ENCODE peak calls at places on chromosomes 2 and 18, in nine cellular contexts. One of them, this sample, is unnamed.

GRCh38 chr2:85933753-85934594 is 45.2 kb upstream of the ST3GAL5 start:
- DNase-seq in IMR-90: peak
- DNase-seq in fibroblast of villous mesenchyme: peak
- DNase-seq in suprapubic skin: no peak
- DNase-seq in SJCRH30: no peak
- DNase-seq in uterus: no peak
- DNase-seq in lower lobe of right lung: no peak
- DNase-seq in choroid plexus epithelial cell: peak
- DNase-seq in right atrium auricular region: no peak
- DNase-seq in this sample: no peak

GRCh38 chr2:46268986-46269385 is 28.2 kb upstream of the EPAS1 start:
- DNase-seq in lower lobe of right lung: no peak
- DNase-seq in IMR-90: peak
- DNase-seq in fibroblast of villous mesenchyme: peak
- DNase-seq in suprapubic skin: no peak
- DNase-seq in right atrium auricular region: no peak
- DNase-seq in choroid plexus epithelial cell: peak
- DNase-seq in SJCRH30: no peak
- DNase-seq in uterus: no peak
- DNase-seq in this sample: no peak

GRCh38 chr2:217880891-217881290 is 121.9 kb downstream of the TNS1 start:
- DNase-seq in choroid plexus epithelial cell: peak
- DNase-seq in fibroblast of villous mesenchyme: no peak
- DNase-seq in uterus: no peak
- DNase-seq in IMR-90: no peak
- DNase-seq in lower lobe of right lung: no peak
- DNase-seq in right atrium auricular region: no peak
- DNase-seq in SJCRH30: peak
- DNase-seq in suprapubic skin: no peak
- DNase-seq in this sample: no peak

GRCh38 chr18:26617151-26617554 is 68.8 kb upstream of the KCTD1 start:
- DNase-seq in fibroblast of villous mesenchyme: peak
- DNase-seq in right atrium auricular region: no peak
- DNase-seq in SJCRH30: peak
- DNase-seq in IMR-90: peak
- DNase-seq in choroid plexus epithelial cell: peak
- DNase-seq in uterus: no peak
- DNase-seq in lower lobe of right lung: no peak
- DNase-seq in suprapubic skin: no peak
- DNase-seq in this sample: no peak

GRCh38 chr18:8786766-8787670 is 81.7 kb downstream of the MTCL1 start:
- DNase-seq in choroid plexus epithelial cell: no peak
- DNase-seq in fibroblast of villous mesenchyme: no peak
- DNase-seq in lower lobe of right lung: no peak
- DNase-seq in SJCRH30: no peak
- DNase-seq in suprapubic skin: no peak
- DNase-seq in IMR-90: no peak
- DNase-seq in uterus: no peak
- DNase-seq in right atrium auricular region: no peak
- DNase-seq in this sample: no peak

GRCh38 chr2:119255760-119256573 is 32.3 kb downstream of the STEAP3 start:
- DNase-seq in uterus: no peak
- DNase-seq in fibroblast of villous mesenchyme: peak
- DNase-seq in suprapubic skin: no peak
- DNase-seq in lower lobe of right lung: no peak
- DNase-seq in right atrium auricular region: no peak
- DNase-seq in IMR-90: peak
- DNase-seq in SJCRH30: peak
- DNase-seq in choroid plexus epithelial cell: peak
- DNase-seq in this sample: no peak

GRCh38 chr2:24613154-24613814 is 122.2 kb downstream of the NCOA1 start:
- DNase-seq in SJCRH30: peak
- DNase-seq in lower lobe of right lung: no peak
- DNase-seq in IMR-90: peak
- DNase-seq in choroid plexus epithelial cell: peak
- DNase-seq in fibroblast of villous mesenchyme: peak
- DNase-seq in uterus: no peak
- DNase-seq in suprapubic skin: no peak
- DNase-seq in right atrium auricular region: no peak
- DNase-seq in this sample: no peak

GRCh38 chr2:172456002-172456401 is 28.6 kb downstream of the ITGA6 start:
- DNase-seq in lower lobe of right lung: no peak
- DNase-seq in uterus: no peak
- DNase-seq in suprapubic skin: no peak
- DNase-seq in right atrium auricular region: no peak
- DNase-seq in choroid plexus epithelial cell: no peak
- DNase-seq in SJCRH30: no peak
- DNase-seq in fibroblast of villous mesenchyme: no peak
- DNase-seq in IMR-90: no peak
- DNase-seq in this sample: no peak

GRCh38 chr2:43751476-43751875 is 22.4 kb upstream of the DYNC2LI1 start:
- DNase-seq in uterus: no peak
- DNase-seq in right atrium auricular region: no peak
- DNase-seq in IMR-90: no peak
- DNase-seq in choroid plexus epithelial cell: no peak
- DNase-seq in SJCRH30: no peak
- DNase-seq in lower lobe of right lung: no peak
- DNase-seq in fibroblast of villous mesenchyme: no peak
- DNase-seq in suprapubic skin: no peak
- DNase-seq in this sample: no peak

GRCh38 chr18:31162419-31162793 is 250 bp downstream of the DSC1 start:
- DNase-seq in SJCRH30: no peak
- DNase-seq in fibroblast of villous mesenchyme: no peak
- DNase-seq in choroid plexus epithelial cell: no peak
- DNase-seq in right atrium auricular region: no peak
- DNase-seq in suprapubic skin: no peak
- DNase-seq in IMR-90: no peak
- DNase-seq in uterus: no peak
- DNase-seq in lower lobe of right lung: no peak
- DNase-seq in this sample: no peak

GRCh38 chr18:59455728-59456276 is 96.7 kb upstream of the LMAN1 start:
- DNase-seq in suprapubic skin: no peak
- DNase-seq in uterus: no peak
- DNase-seq in fibroblast of villous mesenchyme: no peak
- DNase-seq in lower lobe of right lung: no peak
- DNase-seq in right atrium auricular region: no peak
- DNase-seq in choroid plexus epithelial cell: peak
- DNase-seq in IMR-90: no peak
- DNase-seq in SJCRH30: peak
- DNase-seq in this sample: no peak

GRCh38 chr2:15937105-15937881 is 3.1 kb upstream of the MYCN start:
- DNase-seq in SJCRH30: no peak
- DNase-seq in suprapubic skin: no peak
- DNase-seq in right atrium auricular region: no peak
- DNase-seq in fibroblast of villous mesenchyme: no peak
- DNase-seq in choroid plexus epithelial cell: no peak
- DNase-seq in lower lobe of right lung: no peak
- DNase-seq in IMR-90: no peak
- DNase-seq in uterus: no peak
- DNase-seq in this sample: no peak

GRCh38 chr2:15939556-15939853 is 845 bp upstream of the MYCN start:
- DNase-seq in suprapubic skin: no peak
- DNase-seq in IMR-90: no peak
- DNase-seq in lower lobe of right lung: peak
- DNase-seq in choroid plexus epithelial cell: no peak
- DNase-seq in fibroblast of villous mesenchyme: no peak
- DNase-seq in SJCRH30: no peak
- DNase-seq in right atrium auricular region: no peak
- DNase-seq in uterus: no peak
- DNase-seq in this sample: no peak

GRCh38 chr2:15939854-15940660 is at the start of gene MYCN:
- DNase-seq in right atrium auricular region: peak
- DNase-seq in IMR-90: no peak
- DNase-seq in uterus: peak
- DNase-seq in lower lobe of right lung: no peak
- DNase-seq in suprapubic skin: peak
- DNase-seq in choroid plexus epithelial cell: peak
- DNase-seq in fibroblast of villous mesenchyme: peak
- DNase-seq in SJCRH30: peak
- DNase-seq in this sample: no peak

GRCh38 chr2:15937882-15938802 is 2.2 kb upstream of the MYCN start:
- DNase-seq in right atrium auricular region: no peak
- DNase-seq in uterus: no peak
- DNase-seq in lower lobe of right lung: no peak
- DNase-seq in IMR-90: no peak
- DNase-seq in choroid plexus epithelial cell: no peak
- DNase-seq in SJCRH30: no peak
- DNase-seq in fibroblast of villous mesenchyme: no peak
- DNase-seq in suprapubic skin: no peak
- DNase-seq in this sample: no peak

GRCh38 chr2:15938803-15939555 is 1.4 kb upstream of the MYCN start:
- DNase-seq in IMR-90: no peak
- DNase-seq in lower lobe of right lung: no peak
- DNase-seq in fibroblast of villous mesenchyme: no peak
- DNase-seq in right atrium auricular region: no peak
- DNase-seq in suprapubic skin: peak
- DNase-seq in SJCRH30: no peak
- DNase-seq in uterus: no peak
- DNase-seq in choroid plexus epithelial cell: no peak
- DNase-seq in this sample: no peak
- H3K4me3 ChIP-seq in IMR-90: no peak
- H3K4me3 ChIP-seq in lower lobe of right lung: peak
- H3K4me3 ChIP-seq in fibroblast of villous mesenchyme: no peak
- H3K4me3 ChIP-seq in right atrium auricular region: no peak
- H3K4me3 ChIP-seq in suprapubic skin: no peak
- H3K4me3 ChIP-seq in SJCRH30: peak
- H3K4me3 ChIP-seq in uterus: no peak
- H3K4me3 ChIP-seq in choroid plexus epithelial cell: no peak
- H3K4me3 ChIP-seq in this sample: no peak

GRCh38 chr2:20468549-20469500 is 22.0 kb downstream of the RHOB start:
- DNase-seq in uterus: peak
- DNase-seq in right atrium auricular region: peak
- DNase-seq in suprapubic skin: peak
- DNase-seq in choroid plexus epithelial cell: no peak
- DNase-seq in SJCRH30: no peak
- DNase-seq in fibroblast of villous mesenchyme: no peak
- DNase-seq in IMR-90: no peak
- DNase-seq in lower lobe of right lung: no peak
- DNase-seq in this sample: no peak

GRCh38 chr2:20469595-20469994 is 22.7 kb downstream of the RHOB start:
- DNase-seq in suprapubic skin: peak
- DNase-seq in uterus: peak
- DNase-seq in right atrium auricular region: no peak
- DNase-seq in SJCRH30: no peak
- DNase-seq in fibroblast of villous mesenchyme: no peak
- DNase-seq in lower lobe of right lung: no peak
- DNase-seq in choroid plexus epithelial cell: no peak
- DNase-seq in IMR-90: no peak
- DNase-seq in this sample: no peak

GRCh38 chr2:20470211-20470610 is 23.3 kb downstream of the RHOB start:
- DNase-seq in fibroblast of villous mesenchyme: no peak
- DNase-seq in right atrium auricular region: peak
- DNase-seq in lower lobe of right lung: no peak
- DNase-seq in suprapubic skin: no peak
- DNase-seq in uterus: no peak
- DNase-seq in IMR-90: no peak
- DNase-seq in SJCRH30: peak
- DNase-seq in choroid plexus epithelial cell: no peak
- DNase-seq in this sample: no peak

GRCh38 chr2:20467789-20468548 is 21.1 kb downstream of the RHOB start:
- DNase-seq in suprapubic skin: peak
- DNase-seq in uterus: peak
- DNase-seq in choroid plexus epithelial cell: no peak
- DNase-seq in IMR-90: no peak
- DNase-seq in lower lobe of right lung: no peak
- DNase-seq in fibroblast of villous mesenchyme: no peak
- DNase-seq in SJCRH30: no peak
- DNase-seq in right atrium auricular region: peak
- DNase-seq in this sample: peak

GRCh38 chr2:20465716-20466391 is 19.0 kb downstream of the RHOB start:
- DNase-seq in choroid plexus epithelial cell: no peak
- DNase-seq in uterus: no peak
- DNase-seq in suprapubic skin: peak
- DNase-seq in right atrium auricular region: peak
- DNase-seq in IMR-90: no peak
- DNase-seq in SJCRH30: no peak
- DNase-seq in fibroblast of villous mesenchyme: no peak
- DNase-seq in lower lobe of right lung: no peak
- DNase-seq in this sample: peak
- H3K4me3 ChIP-seq in choroid plexus epithelial cell: no peak
- H3K4me3 ChIP-seq in uterus: no peak
- H3K4me3 ChIP-seq in suprapubic skin: no peak
- H3K4me3 ChIP-seq in right atrium auricular region: no peak
- H3K4me3 ChIP-seq in IMR-90: no peak
- H3K4me3 ChIP-seq in SJCRH30: no peak
- H3K4me3 ChIP-seq in fibroblast of villous mesenchyme: no peak
- H3K4me3 ChIP-seq in lower lobe of right lung: no peak
- H3K4me3 ChIP-seq in this sample: no peak

GRCh38 chr18:14974576-14974975 is 226.6 kb downstream of the ANKRD30B start:
- DNase-seq in uterus: no peak
- DNase-seq in IMR-90: no peak
- DNase-seq in fibroblast of villous mesenchyme: no peak
- DNase-seq in lower lobe of right lung: no peak
- DNase-seq in right atrium auricular region: peak
- DNase-seq in SJCRH30: no peak
- DNase-seq in suprapubic skin: no peak
- DNase-seq in choroid plexus epithelial cell: no peak
- DNase-seq in this sample: no peak
- H3K4me3 ChIP-seq in uterus: no peak
- H3K4me3 ChIP-seq in IMR-90: no peak
- H3K4me3 ChIP-seq in fibroblast of villous mesenchyme: no peak
- H3K4me3 ChIP-seq in lower lobe of right lung: no peak
- H3K4me3 ChIP-seq in right atrium auricular region: no peak
- H3K4me3 ChIP-seq in SJCRH30: no peak
- H3K4me3 ChIP-seq in suprapubic skin: no peak
- H3K4me3 ChIP-seq in choroid plexus epithelial cell: no peak
- H3K4me3 ChIP-seq in this sample: no peak

GRCh38 chr2:16640024-16640423 is 25.6 kb downstream of the CYRIA start:
- DNase-seq in IMR-90: no peak
- DNase-seq in right atrium auricular region: no peak
- DNase-seq in lower lobe of right lung: no peak
- DNase-seq in uterus: no peak
- DNase-seq in suprapubic skin: no peak
- DNase-seq in SJCRH30: peak
- DNase-seq in choroid plexus epithelial cell: no peak
- DNase-seq in fibroblast of villous mesenchyme: no peak
- DNase-seq in this sample: no peak

GRCh38 chr2:16638941-16639340 is 26.7 kb downstream of the CYRIA start:
- DNase-seq in lower lobe of right lung: no peak
- DNase-seq in fibroblast of villous mesenchyme: no peak
- DNase-seq in SJCRH30: peak
- DNase-seq in suprapubic skin: no peak
- DNase-seq in choroid plexus epithelial cell: no peak
- DNase-seq in IMR-90: no peak
- DNase-seq in uterus: no peak
- DNase-seq in right atrium auricular region: no peak
- DNase-seq in this sample: no peak

GRCh38 chr2:16641509-16641908 is 24.1 kb downstream of the CYRIA start:
- DNase-seq in IMR-90: no peak
- DNase-seq in lower lobe of right lung: no peak
- DNase-seq in uterus: no peak
- DNase-seq in choroid plexus epithelial cell: peak
- DNase-seq in suprapubic skin: no peak
- DNase-seq in right atrium auricular region: no peak
- DNase-seq in fibroblast of villous mesenchyme: no peak
- DNase-seq in SJCRH30: no peak
- DNase-seq in this sample: no peak

GRCh38 chr2:16640867-16641266 is 24.8 kb downstream of the CYRIA start:
- DNase-seq in suprapubic skin: no peak
- DNase-seq in IMR-90: peak
- DNase-seq in right atrium auricular region: no peak
- DNase-seq in choroid plexus epithelial cell: peak
- DNase-seq in lower lobe of right lung: no peak
- DNase-seq in SJCRH30: no peak
- DNase-seq in uterus: peak
- DNase-seq in fibroblast of villous mesenchyme: peak
- DNase-seq in this sample: no peak

GRCh38 chr2:16639431-16639830 is 26.2 kb downstream of the CYRIA start:
- DNase-seq in fibroblast of villous mesenchyme: no peak
- DNase-seq in SJCRH30: peak
- DNase-seq in IMR-90: no peak
- DNase-seq in suprapubic skin: no peak
- DNase-seq in lower lobe of right lung: no peak
- DNase-seq in choroid plexus epithelial cell: no peak
- DNase-seq in uterus: no peak
- DNase-seq in right atrium auricular region: no peak
- DNase-seq in this sample: no peak
- H3K4me3 ChIP-seq in fibroblast of villous mesenchyme: no peak
- H3K4me3 ChIP-seq in SJCRH30: peak
- H3K4me3 ChIP-seq in IMR-90: no peak
- H3K4me3 ChIP-seq in suprapubic skin: no peak
- H3K4me3 ChIP-seq in lower lobe of right lung: no peak
- H3K4me3 ChIP-seq in choroid plexus epithelial cell: no peak
- H3K4me3 ChIP-seq in uterus: no peak
- H3K4me3 ChIP-seq in right atrium auricular region: no peak
- H3K4me3 ChIP-seq in this sample: no peak

This sample was measured in RWPE2.